ENCODE peak calls at places on chromosomes 16 and 17, in six cellular contexts. O is GM12891, M is HepG2, T is H1, J is GM12878, U is K562. D is an unnamed sample.

GRCh38 chr17:18997650-18998196 is 6.8 kb downstream of the FAM83G start:
- DNase-seq in O (no peak), M (no peak), T (no peak), J (no peak), U (peak), D (no peak)

GRCh38 chr16:67950335-67950843 is 6.5 kb upstream of the LCAT start:
- DNase-seq in O (no peak), M (no peak), T (no peak), J (no peak), U (no peak), D (no peak)

GRCh38 chr16:50496990-50497389 is 51.2 kb upstream of the NKD1 start:
- DNase-seq in O (no peak), M (no peak), T (no peak), J (no peak), U (no peak), D (no peak)

GRCh38 chr17:6170349-6170748 is 100.2 kb downstream of the WSCD1 start:
- DNase-seq in O (no peak), M (no peak), T (no peak), J (no peak), U (no peak), D (no peak)

GRCh38 chr17:16932611-16933010 is 39.3 kb downstream of the TNFRSF13B start:
- DNase-seq in O (no peak), M (no peak), T (no peak), J (no peak), U (no peak), D (no peak)

GRCh38 chr17:78828470-78829185 is 12.0 kb downstream of the USP36 start:
- DNase-seq in O (no peak), M (no peak), T (no peak), J (no peak), U (peak), D (no peak)

GRCh38 chr17:57475786-57476185 is 219.5 kb downstream of the MSI2 start:
- DNase-seq in O (no peak), M (no peak), T (no peak), J (no peak), U (no peak), D (no peak)

GRCh38 chr16:9258423-9259051 is 167.1 kb downstream of the HAPSTR1 start:
- DNase-seq in O (peak), M (peak), T (peak), J (no peak), U (peak), D (peak)

GRCh38 chr17:57481901-57482300 is 225.6 kb downstream of the MSI2 start:
- DNase-seq in O (no peak), M (no peak), T (no peak), J (no peak), U (peak), D (no peak)

GRCh38 chr17:74953129-74953687 is 17.5 kb downstream of the OTOP3 start:
- DNase-seq in O (no peak), M (no peak), T (no peak), J (no peak), U (no peak), D (no peak)

GRCh38 chr17:45848868-45849535 is 4.3 kb downstream of the SPPL2C start:
- DNase-seq in O (no peak), M (no peak), T (no peak), J (no peak), U (no peak), D (no peak)

GRCh38 chr17:9792181-9792840 is 919 bp upstream of the DHRS7C start:
- DNase-seq in O (no peak), M (no peak), T (no peak), J (no peak), U (no peak), D (no peak)

GRCh38 chr16:29975811-29976511 is 2.3 kb downstream of the TAOK2 start:
- DNase-seq in O (no peak), M (no peak), T (no peak), J (no peak), U (peak), D (no peak)

GRCh38 chr16:22138482-22138881 is 23.8 kb upstream of the SDR42E2 start:
- DNase-seq in O (no peak), M (no peak), T (no peak), J (no peak), U (no peak), D (no peak)

GRCh38 chr16:57988929-57989328 is 11.5 kb downstream of the ZNF319 start:
- DNase-seq in O (no peak), M (no peak), T (no peak), J (no peak), U (no peak), D (no peak)

GRCh38 chr17:28397687-28398279 is 8.2 kb downstream of the SLC46A1 start:
- DNase-seq in O (no peak), M (no peak), T (no peak), J (no peak), U (no peak), D (no peak)

GRCh38 chr16:84560269-84560668 is 55.8 kb upstream of the MEAK7 start:
- DNase-seq in O (no peak), M (no peak), T (no peak), J (no peak), U (no peak), D (no peak)

GRCh38 chr17:36608280-36608679 is 6.9 kb downstream of the MRM1 start:
- DNase-seq in O (no peak), M (no peak), T (no peak), J (no peak), U (no peak), D (no peak)

GRCh38 chr17:64411999-64412771 is 21.5 kb upstream of the PECAM1 start:
- DNase-seq in O (no peak), M (no peak), T (peak), J (no peak), U (no peak), D (no peak)

GRCh38 chr16:35305476-35305875 is 1846.1 kb downstream of the TP53TG3F start:
- DNase-seq in O (no peak), M (no peak), T (no peak), J (no peak), U (no peak), D (no peak)

GRCh38 chr16:473046-474043 is 47.9 kb downstream of the RAB11FIP3 start:
- DNase-seq in O (no peak), M (no peak), T (no peak), J (no peak), U (peak), D (no peak)
- TF ChIP-seq TAF1 in O (no peak), M (no peak), T (no peak), J (no peak), U (no peak), D (no peak)

GRCh38 chr17:1491406-1492248 is 859 bp downstream of the MYO1C start:
- DNase-seq in O (peak), M (no peak), T (peak), J (no peak), U (peak), D (peak)
- TF ChIP-seq POLR2A in O (no peak), M (no peak), T (no peak), J (peak), U (no peak), D (no peak)

GRCh38 chr16:23836404-23837291 is 865 bp downstream of the PRKCB start:
- DNase-seq in O (peak), M (no peak), T (peak), J (no peak), U (peak), D (no peak)
- TF ChIP-seq POLR2AphosphoS5 in O (no peak), M (no peak), T (no peak), J (no peak), U (no peak), D (no peak)

DNA sequence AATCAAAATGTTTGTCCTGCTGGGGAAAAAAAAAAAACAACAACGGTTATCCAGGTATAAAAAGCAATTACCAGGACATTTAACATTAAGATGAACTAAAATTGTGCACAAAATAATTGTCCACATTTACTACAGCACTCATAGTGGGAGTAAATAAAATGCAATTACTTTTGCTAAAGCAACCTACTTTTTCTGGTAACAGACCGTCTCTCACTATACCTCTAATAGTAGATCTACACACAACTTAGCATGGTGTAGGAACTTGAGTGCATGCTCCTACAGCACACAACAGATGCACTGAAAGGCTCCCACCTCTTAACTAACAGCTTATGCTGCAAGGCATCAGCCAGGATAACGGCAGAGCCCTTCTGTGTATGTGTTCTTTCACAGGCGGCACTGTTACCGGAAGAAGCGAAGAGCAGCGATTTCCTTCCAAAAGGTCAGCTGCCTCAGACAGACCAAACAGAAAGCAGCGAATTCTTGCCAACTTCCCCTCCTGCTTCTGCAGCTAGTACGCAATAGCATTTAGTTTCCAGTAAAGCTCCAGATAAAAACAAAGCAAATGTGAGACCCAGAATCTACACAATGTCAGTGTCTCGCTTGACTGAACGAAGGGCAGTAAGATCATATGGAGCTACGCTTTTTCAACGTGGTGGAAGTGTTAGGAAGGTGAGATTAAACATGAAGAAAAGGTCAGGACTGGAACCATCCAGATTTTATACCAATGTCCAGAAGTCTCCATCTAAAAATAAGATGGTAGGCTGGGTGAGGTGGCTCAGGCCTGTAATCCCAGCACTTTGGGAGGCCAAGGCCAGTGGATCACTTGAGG is 27.6 kb downstream of the STAT5B start:
- DNase-seq in O (peak), M (peak), T (no peak), J (peak), U (no peak), D (peak)
- TF ChIP-seq TAF1 in O (peak), M (peak), T (no peak), J (peak), U (no peak), D (no peak)

GRCh38 chr17:43401293-43401692 is 2.5 kb downstream of the ARL4D start:
- DNase-seq in O (no peak), M (no peak), T (no peak), J (no peak), U (no peak), D (no peak)

GRCh38 chr17:43402078-43402477 is 3.3 kb downstream of the ARL4D start:
- DNase-seq in O (no peak), M (no peak), T (no peak), J (no peak), U (no peak), D (no peak)

GRCh38 chr17:43399839-43400328 is 1.1 kb downstream of the ARL4D start:
- DNase-seq in O (no peak), M (no peak), T (no peak), J (no peak), U (no peak), D (no peak)

GRCh38 chr17:43396491-43397060 is 2.2 kb upstream of the ARL4D start:
- DNase-seq in O (no peak), M (no peak), T (no peak), J (no peak), U (no peak), D (no peak)

GRCh38 chr17:43398724-43399595 is at the start of gene ARL4D:
- DNase-seq in O (peak), M (peak), T (peak), J (no peak), U (peak), D (peak)
- TF ChIP-seq POLR2A in O (no peak), M (peak), T (peak), J (peak), U (no peak), D (peak)

GRCh38 chr16:4688674-4689045 is 4.7 kb upstream of the NUDT16L1 start:
- DNase-seq in O (no peak), M (no peak), T (no peak), J (no peak), U (no peak), D (no peak)

GRCh38 chr16:4687946-4688673 is 5.3 kb upstream of the NUDT16L1 start:
- DNase-seq in O (no peak), M (no peak), T (no peak), J (no peak), U (no peak), D (no peak)

GRCh38 chr16:4687416-4687815 is 5.9 kb upstream of the NUDT16L1 start:
- DNase-seq in O (no peak), M (no peak), T (no peak), J (no peak), U (no peak), D (no peak)

GRCh38 chr16:4689864-4690704 is 3.3 kb upstream of the NUDT16L1 start:
- DNase-seq in O (no peak), M (no peak), T (no peak), J (no peak), U (no peak), D (no peak)

GRCh38 chr16:4689091-4689671 is 4.2 kb upstream of the NUDT16L1 start:
- DNase-seq in O (no peak), M (no peak), T (no peak), J (no peak), U (no peak), D (no peak)
- TF ChIP-seq POLR2AphosphoS5 in O (no peak), M (no peak), T (no peak), J (no peak), U (no peak), D (no peak)